ENCODE peak calls at places on chromosome 17, in four cellular contexts. P is GM23338, Y is HCT116, A is A549. F is an unnamed sample. For H3K4me1, the result is how much of the 10 kb centered on the place peaks cover.

GRCh38 chr17:49603238-49603637 is 27.6 kb downstream of the NXPH3 start:
- DNase-seq in P (no peak), Y (no peak), A (no peak), F (no peak)

GRCh38 chr17:75024686-75025397 is 12.4 kb downstream of the MRPL58 start:
- DNase-seq in P (no peak), Y (no peak), A (no peak), F (no peak)

GRCh38 chr17:50589112-50589712 is 28.7 kb downstream of the CACNA1G start:
- DNase-seq in P (no peak), Y (no peak), A (no peak), F (no peak)

GRCh38 chr17:7515912-7516610 is 31.9 kb downstream of the POLR2A start:
- DNase-seq in P (no peak), Y (no peak), A (peak), F (no peak)

GRCh38 chr17:62895650-62896301 is 70.3 kb upstream of the TANC2 start:
- DNase-seq in P (no peak), Y (no peak), A (no peak), F (no peak)

GRCh38 chr17:6231886-6232767 is 161.9 kb downstream of the WSCD1 start:
- DNase-seq in P (peak), Y (no peak), A (no peak), F (no peak)

GRCh38 chr17:74332763-74333220 is 6.8 kb downstream of the KIF19 start:
- DNase-seq in P (no peak), Y (no peak), A (no peak), F (no peak)

GRCh38 chr17:30548189-30548588 is 71.0 kb downstream of the GOSR1 start:
- DNase-seq in P (no peak), Y (no peak), A (no peak), F (no peak)

GRCh38 chr17:20080513-20080912 is 71.4 kb downstream of the SPECC1 start:
- DNase-seq in P (peak), Y (no peak), A (no peak), F (no peak)

GRCh38 chr17:78307887-78308633 is 51.8 kb downstream of the SOCS3 start:
- DNase-seq in P (peak), Y (no peak), A (no peak), F (no peak)
- TF ChIP-seq CTCF in P (peak), Y (no peak), A (no peak), F (no peak)

GRCh38 chr17:10875411-10875810 is 37.5 kb upstream of the PIRT start:
- DNase-seq in P (peak), Y (no peak), A (peak), F (no peak)

GRCh38 chr17:10875984-10876555 is 38.2 kb upstream of the PIRT start:
- DNase-seq in P (peak), Y (peak), A (peak), F (peak)

GRCh38 chr17:10870651-10871050 is 32.8 kb upstream of the PIRT start:
- DNase-seq in P (no peak), Y (no peak), A (no peak), F (no peak)

GRCh38 chr17:10871914-10872313 is 34.0 kb upstream of the PIRT start:
- DNase-seq in P (no peak), Y (no peak), A (no peak), F (no peak)
- H3K4me1 ChIP-seq in P (under half), Y (under half), A (under half), F (under half)

DNA sequence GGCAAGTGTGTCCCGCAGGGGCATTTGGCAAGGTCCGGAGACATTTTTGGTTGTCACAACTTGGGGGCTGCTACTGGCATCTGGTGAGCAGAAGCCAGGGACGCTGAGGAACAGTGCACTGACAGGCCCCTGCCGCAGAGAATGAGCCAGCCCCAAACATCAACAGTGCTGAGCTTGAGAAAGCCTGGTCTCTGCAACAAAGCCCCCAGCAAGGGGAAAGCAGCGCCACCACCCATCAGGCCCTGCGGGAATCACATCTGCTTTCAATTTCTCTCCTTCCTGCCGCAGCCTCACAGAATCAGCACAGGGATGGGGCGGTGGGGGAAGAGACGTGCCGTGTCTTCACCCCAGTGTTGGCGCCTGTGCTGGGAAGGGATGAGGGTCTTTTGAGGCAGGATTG is 14.8 kb upstream of the PRPSAP1 start:
- DNase-seq in P (peak), Y (no peak), A (no peak), F (no peak)
- TF ChIP-seq REST in P (no peak), Y (no peak), A (no peak), F (no peak)

GRCh38 chr17:35062284-35062683 is 1.2 kb downstream of the RFFL start:
- DNase-seq in P (no peak), Y (no peak), A (no peak), F (no peak)

GRCh38 chr17:35069311-35069710 is 5.8 kb upstream of the RFFL start:
- DNase-seq in P (no peak), Y (no peak), A (no peak), F (no peak)

GRCh38 chr17:35068249-35068648 is 4.7 kb upstream of the RFFL start:
- DNase-seq in P (no peak), Y (no peak), A (no peak), F (no peak)

GRCh38 chr17:35065880-35066279 is 2.4 kb upstream of the RFFL start:
- DNase-seq in P (no peak), Y (no peak), A (no peak), F (no peak)

DNA sequence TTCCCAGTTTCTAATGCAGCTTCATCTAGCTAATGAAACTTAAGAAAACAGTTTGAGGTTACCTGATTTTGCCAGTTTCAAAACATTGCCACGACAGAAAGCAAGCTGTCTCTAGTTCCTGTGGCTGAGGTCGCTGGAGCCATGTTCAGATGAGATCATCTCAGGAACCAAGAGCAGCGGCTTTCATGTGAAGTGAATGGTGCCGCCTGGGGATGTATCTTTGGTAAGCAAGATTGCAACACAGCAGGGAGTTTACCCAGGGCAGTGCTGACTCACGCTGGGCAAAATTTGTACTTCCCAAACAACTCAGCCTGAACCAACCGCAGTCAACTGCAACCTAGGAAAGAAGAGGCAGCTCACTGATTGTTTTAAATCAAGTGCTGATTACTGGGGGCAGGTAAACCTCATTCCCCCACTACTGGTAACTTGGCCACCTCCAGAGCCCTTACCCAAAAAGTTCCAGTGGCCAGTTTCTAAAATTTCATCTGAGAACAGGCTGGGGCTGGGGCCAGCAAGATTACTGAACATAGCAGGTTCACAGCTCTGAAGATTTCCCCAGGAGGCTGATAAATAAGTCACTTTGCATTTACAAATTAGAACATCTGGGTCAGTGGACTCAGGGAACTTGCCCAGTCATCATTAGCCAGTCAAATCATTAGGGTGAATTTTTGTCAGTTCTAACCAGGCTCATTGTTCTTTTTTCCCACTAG is at the start of gene RFFL:
- DNase-seq in P (peak), Y (peak), A (peak), F (peak)
- TF ChIP-seq CTCF in P (no peak), Y (no peak), A (no peak), F (no peak)

DNA sequence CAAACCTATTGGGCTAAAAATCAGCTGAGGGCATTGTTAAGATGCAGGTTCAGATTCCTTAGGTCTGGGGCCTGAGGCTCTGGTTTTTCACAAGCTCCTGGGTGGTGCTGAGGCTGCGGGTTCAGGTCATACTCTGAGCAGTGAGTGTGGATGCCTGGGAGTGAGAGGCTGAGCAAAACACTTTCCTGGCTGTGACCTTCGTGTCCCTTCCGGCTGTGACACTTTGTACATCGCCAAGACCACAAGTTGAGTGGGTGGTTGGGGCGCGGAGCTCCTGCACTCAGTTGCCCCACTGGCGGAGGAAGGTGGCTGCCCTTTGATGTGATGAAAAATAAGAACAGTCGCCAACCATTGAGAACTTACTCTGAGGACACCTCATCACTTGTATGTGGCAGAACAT is 24.8 kb downstream of the CCR7 start:
- DNase-seq in P (no peak), Y (no peak), A (no peak), F (no peak)
- H3K4me1 ChIP-seq in P (under half), Y (under half), A (half or more), F (under half)